ENCODE peak calls at places on chromosomes 11 and 22, in ten cellular contexts. K is fibroblast of mammary gland, L is prostate gland, E is GM23248, M is cardiac muscle cell, F is brain microvascular endothelial cell, P is right lobe of liver, V is tibial nerve, I is psoas muscle, Q is MM.1S. T is an unnamed sample.
A peak's percentile ranks its signal among the peaks of the same experiment; 100 is the strongest.

GRCh38 chr11:64746486-64746885 is 2.5 kb upstream of the RASGRP2 start:
- DNase-seq in M (no peak), K (no peak), P (no peak), I (no peak), L (no peak), Q (no peak), F (no peak), E (no peak), V (no peak), T (no peak)

GRCh38 chr22:46914916-46915894 is 152.8 kb downstream of the TBC1D22A start:
- DNase-seq in K (no peak), I (no peak), V (no peak), M (no peak), E (no peak), P (no peak), Q (peak; percentile 92), L (no peak), F (no peak), T (no peak)

GRCh38 chr11:59771605-59772004 is 16.4 kb downstream of the STX3 start:
- DNase-seq in V (no peak), E (no peak), F (no peak), K (no peak), L (no peak), M (no peak), Q (no peak), I (no peak), P (no peak), T (no peak)

GRCh38 chr11:3004481-3004880 is 12.4 kb upstream of the NAP1L4 start:
- DNase-seq in Q (no peak), I (no peak), V (no peak), L (no peak), P (peak; percentile 17), K (no peak), F (no peak), E (no peak), M (no peak), T (no peak)

GRCh38 chr11:67374571-67375276 is 1.3 kb upstream of the CLCF1 start:
- DNase-seq in Q (no peak), F (no peak), M (no peak), K (peak; percentile 51), I (no peak), P (peak; percentile 52), E (peak; percentile 65), V (no peak), L (no peak), T (no peak)

GRCh38 chr22:22343603-22344276 is 99.2 kb downstream of the VPREB1 start:
- DNase-seq in K (no peak), V (no peak), M (no peak), P (no peak), L (no peak), Q (no peak), F (no peak), E (no peak), I (no peak), T (no peak)

GRCh38 chr22:17120711-17121234 is 387 bp downstream of the TMEM121B start:
- DNase-seq in M (peak; percentile 64), I (no peak), L (no peak), V (no peak), K (no peak), F (no peak), Q (no peak), E (peak; percentile 46), P (no peak), T (peak; percentile 34)

GRCh38 chr11:61627831-61628753 is 47.2 kb upstream of the SYT7 start:
- DNase-seq in V (no peak), E (peak; percentile 87), K (peak; percentile 82), I (peak; percentile 67), Q (peak; percentile 27), F (peak; percentile 67), L (peak; percentile 71), P (peak; percentile 68), M (peak; percentile 88), T (peak; percentile 4)

GRCh38 chr22:21047730-21048129 is 2.0 kb downstream of the LRRC74B start:
- DNase-seq in F (no peak), Q (no peak), I (no peak), M (no peak), V (no peak), L (no peak), K (no peak), P (no peak), E (no peak), T (no peak)

GRCh38 chr11:101008961-101009684 is 120.5 kb downstream of the PGR start:
- DNase-seq in P (no peak), E (no peak), K (no peak), Q (no peak), F (no peak), I (no peak), L (no peak), M (no peak), V (no peak), T (no peak)
- H3K4me3 ChIP-seq in P (no peak overlapping the region), E (no peak overlapping the region), K (no peak overlapping the region), Q (no peak overlapping the region), F (no peak overlapping the region), I (no peak overlapping the region), L (no peak overlapping the region), M (no peak overlapping the region), V (no peak overlapping the region), T (no peak overlapping the region)

GRCh38 chr22:25353516-25354445 is 134.3 kb downstream of the CRYBB2 start:
- DNase-seq in E (no peak), F (no peak), V (no peak), Q (no peak), P (no peak), I (no peak), L (no peak), M (no peak), K (no peak), T (no peak)
- H3K4me3 ChIP-seq in E (no peak overlapping the region), F (no peak overlapping the region), V (no peak overlapping the region), Q (no peak overlapping the region), P (no peak overlapping the region), I (no peak overlapping the region), L (no peak overlapping the region), M (no peak overlapping the region), K (no peak overlapping the region), T (no peak overlapping the region)

GRCh38 chr11:102473543-102473942 is 21.0 kb upstream of the TMEM123 start:
- DNase-seq in F (no peak), K (no peak), I (no peak), E (no peak), L (no peak), P (no peak), V (no peak), M (no peak), Q (peak; percentile 5), T (peak; percentile 41)

GRCh38 chr11:102479733-102480132 is 27.2 kb upstream of the TMEM123 start:
- DNase-seq in E (no peak), M (no peak), L (no peak), Q (no peak), I (no peak), F (no peak), K (no peak), V (no peak), P (no peak), T (no peak)

GRCh38 chr11:102476812-102477211 is 24.2 kb upstream of the TMEM123 start:
- DNase-seq in E (no peak), P (peak; percentile 83), Q (peak; percentile 82), V (no peak), M (peak; percentile 35), F (no peak), K (no peak), I (no peak), L (peak; percentile 61), T (peak; percentile 36)

GRCh38 chr11:102478660-102479245 is 26.2 kb upstream of the TMEM123 start:
- DNase-seq in K (peak; percentile 30), M (no peak), Q (peak; percentile 6), E (no peak), P (no peak), V (no peak), F (no peak), L (no peak), I (no peak), T (no peak)

GRCh38 chr11:102476069-102476468 is 23.5 kb upstream of the TMEM123 start:
- DNase-seq in M (no peak), V (no peak), L (no peak), K (peak; percentile 32), P (no peak), E (peak; percentile 14), F (no peak), Q (peak; percentile 18), I (no peak), T (no peak)
- H3K4me3 ChIP-seq in M (no peak overlapping the region), V (no peak overlapping the region), L (no peak overlapping the region), K (no peak overlapping the region), P (no peak overlapping the region), E (no peak overlapping the region), F (no peak overlapping the region), Q (no peak overlapping the region), I (no peak overlapping the region), T (no peak overlapping the region)

GRCh38 chr11:107490836-107491235 is 33.2 kb upstream of the CWF19L2 start:
- DNase-seq in P (no peak), V (no peak), K (no peak), Q (no peak), E (no peak), F (no peak), M (no peak), I (no peak), L (no peak), T (no peak)
- H3K4me3 ChIP-seq in P (no peak overlapping the region), V (no peak overlapping the region), K (no peak overlapping the region), Q (no peak overlapping the region), E (no peak overlapping the region), F (no peak overlapping the region), M (no peak overlapping the region), I (no peak overlapping the region), L (no peak overlapping the region), T (no peak overlapping the region)

T was measured in naive thymus-derived CD4-positive, alpha-beta T cell.